ENCODE peak calls at places on chromosomes 7 and 10, in four cellular contexts. M, Q, T and Y are unnamed samples.

GRCh38 chr7:2710256-2710655 is 22.3 kb downstream of the AMZ1 start:
- DNase-seq in M (no peak), Q (no peak), T (no peak), Y (peak)

GRCh38 chr10:48389272-48389671 is 82.8 kb downstream of the MAPK8 start:
- DNase-seq in M (no peak), Q (no peak), T (no peak), Y (no peak)

GRCh38 chr7:45033261-45033930 is 33.4 kb downstream of the CCM2 start:
- DNase-seq in M (no peak), Q (no peak), T (no peak), Y (no peak)

GRCh38 chr7:155753446-155753965 is 58.8 kb downstream of the SHH start:
- DNase-seq in M (no peak), Q (no peak), T (no peak), Y (no peak)

GRCh38 chr10:4066581-4067403 is 281.8 kb upstream of the KLF6 start:
- DNase-seq in M (no peak), Q (no peak), T (no peak), Y (no peak)

GRCh38 chr7:141264511-141264910 is 190.6 kb downstream of the TMEM178B start:
- DNase-seq in M (no peak), Q (no peak), T (no peak), Y (no peak)

GRCh38 chr7:22549667-22550513 is 49.9 kb upstream of the STEAP1B start:
- DNase-seq in M (peak), Q (peak), T (no peak), Y (no peak)

GRCh38 chr7:65509368-65510186 is 135.9 kb downstream of the ZNF92 start:
- DNase-seq in M (no peak), Q (no peak), T (no peak), Y (no peak)

GRCh38 chr7:157412021-157412443 is 75.2 kb downstream of the DNAJB6 start:
- DNase-seq in M (no peak), Q (no peak), T (no peak), Y (no peak)

GRCh38 chr7:16940777-16941176 is 59.0 kb upstream of the AGR3 start:
- DNase-seq in M (no peak), Q (no peak), T (no peak), Y (no peak)

GRCh38 chr10:132431537-132432175 is 34.7 kb downstream of the PWWP2B start:
- DNase-seq in M (no peak), Q (no peak), T (no peak), Y (no peak)

GRCh38 chr10:132433671-132434340 is 36.8 kb downstream of the PWWP2B start:
- DNase-seq in M (no peak), Q (no peak), T (no peak), Y (no peak)

GRCh38 chr10:132432176-132432540 is 35.2 kb downstream of the PWWP2B start:
- DNase-seq in M (no peak), Q (no peak), T (no peak), Y (no peak)

GRCh38 chr10:132436861-132437410 is 39.9 kb downstream of the PWWP2B start:
- DNase-seq in M (no peak), Q (no peak), T (no peak), Y (no peak)

DNA sequence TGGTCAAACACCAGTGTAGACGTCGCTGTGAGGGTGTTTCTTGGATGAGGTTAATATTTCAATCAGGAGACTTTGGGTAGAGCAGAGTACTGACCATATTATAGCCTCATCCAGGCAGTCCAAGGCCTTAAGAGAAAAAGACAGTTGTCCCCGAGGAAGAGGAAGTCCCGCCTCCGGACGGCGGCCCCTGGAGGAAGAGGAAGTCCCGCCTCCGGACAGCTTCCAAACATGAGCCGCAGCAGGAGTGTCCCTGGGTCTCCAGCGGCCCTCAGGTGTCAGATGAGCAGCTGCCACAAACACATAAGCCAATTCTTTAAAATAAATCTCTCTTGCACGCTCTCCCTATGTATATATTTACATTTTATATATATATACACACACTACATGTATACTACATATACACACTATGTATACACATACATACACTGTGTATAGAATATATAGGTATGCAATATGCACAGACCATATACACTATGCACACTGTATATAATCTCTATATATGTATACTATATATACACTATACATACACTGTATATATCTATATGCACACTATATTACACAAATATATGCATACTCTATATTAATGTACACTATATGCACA is 37.5 kb downstream of the PWWP2B start:
- DNase-seq in M (peak), Q (no peak), T (peak), Y (no peak)
- TF ChIP-seq HDAC2 in M (no peak), Q (no peak), T (no peak), Y (no peak)

GRCh38 chr10:55897436-55897835 is 463.6 kb downstream of the ZWINT start:
- DNase-seq in M (no peak), Q (no peak), T (no peak), Y (no peak)
- TF ChIP-seq POLR2AphosphoS2 in M (no peak), Q (no peak), T (no peak), Y (no peak)

DNA sequence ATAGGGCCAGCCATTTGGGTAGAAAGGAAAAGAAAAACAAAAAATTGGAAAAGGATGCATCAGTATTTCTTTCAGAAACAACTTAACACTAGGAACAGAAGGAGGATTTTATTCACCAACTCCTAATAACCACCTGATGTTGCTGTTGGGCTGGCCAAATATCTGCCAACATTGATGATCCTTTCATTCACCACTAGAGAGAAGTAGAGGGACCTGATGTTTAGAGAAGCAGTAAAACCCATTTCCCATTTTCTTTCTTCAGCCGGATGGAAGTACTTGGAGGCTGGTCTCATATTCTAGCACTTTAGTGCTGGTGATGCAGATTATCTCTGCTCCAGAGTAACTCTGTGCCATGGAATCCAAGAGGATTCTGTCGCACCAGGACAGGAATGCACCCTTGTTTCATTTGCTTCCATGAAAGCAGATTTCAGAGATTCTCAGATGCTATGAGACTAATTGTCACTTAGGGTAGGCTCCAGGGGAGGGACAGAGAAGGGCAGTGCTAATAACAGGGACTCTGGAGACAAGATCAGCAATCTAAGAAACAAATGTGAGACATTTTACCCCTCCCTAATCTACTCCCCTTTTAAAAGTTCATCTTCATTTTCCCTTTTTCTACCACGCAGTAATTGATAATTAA is 3.1 kb downstream of the KLLN start:
- DNase-seq in M (peak), Q (peak), T (no peak), Y (peak)
- TF ChIP-seq HDAC2 in M (no peak), Q (no peak), T (no peak), Y (no peak)

GRCh38 chr10:87613766-87614165 is 45.9 kb upstream of the PAPSS2 start:
- DNase-seq in M (no peak), Q (no peak), T (no peak), Y (no peak)
- TF ChIP-seq POLR2AphosphoS2 in M (no peak), Q (no peak), T (no peak), Y (no peak)

GRCh38 chr10:102714621-102715455 is at the start of gene SFXN2:
- DNase-seq in M (no peak), Q (no peak), T (no peak), Y (no peak)
- TF ChIP-seq HDAC2 in M (no peak), Q (no peak), T (peak), Y (peak)

DNA sequence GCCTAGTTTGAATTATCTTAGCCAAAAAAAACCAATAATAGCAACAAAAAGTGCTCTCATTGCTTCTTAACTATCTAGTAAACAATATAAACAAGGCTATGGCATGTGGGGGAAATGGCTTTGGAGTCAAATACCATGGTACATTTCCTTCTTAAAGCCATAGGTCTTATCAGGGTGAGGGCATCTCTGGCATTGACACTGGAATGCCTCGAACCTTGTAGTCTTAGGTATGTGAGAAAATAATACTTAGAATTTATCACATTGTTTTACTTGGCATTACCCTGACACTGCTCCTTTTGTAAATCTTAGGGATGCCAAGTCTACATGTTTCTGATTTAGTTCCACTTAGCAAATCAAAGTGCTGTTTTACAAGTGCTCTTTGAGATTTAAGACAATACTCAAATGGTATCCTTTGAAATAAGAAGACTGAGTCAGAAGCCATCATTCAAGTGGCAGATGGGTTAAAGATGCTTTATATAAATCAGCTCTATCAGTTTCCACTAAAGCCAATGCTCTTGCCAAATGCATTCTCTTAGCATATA is 155.3 kb downstream of the HPSE2 start:
- DNase-seq in M (no peak), Q (no peak), T (no peak), Y (no peak)
- TF ChIP-seq POLR2AphosphoS2 in M (no peak), Q (no peak), T (no peak), Y (no peak)

GRCh38 chr10:62959553-62959952 is 143.4 kb upstream of the EGR2 start:
- DNase-seq in M (no peak), Q (no peak), T (no peak), Y (no peak)
- TF ChIP-seq HDAC2 in M (no peak), Q (no peak), T (no peak), Y (no peak)

GRCh38 chr10:121753726-121754476 is 155.7 kb upstream of the FGFR2 start:
- DNase-seq in M (peak), Q (no peak), T (peak), Y (peak)
- TF ChIP-seq POLR2AphosphoS2 in M (no peak), Q (no peak), T (no peak), Y (no peak)

DNA sequence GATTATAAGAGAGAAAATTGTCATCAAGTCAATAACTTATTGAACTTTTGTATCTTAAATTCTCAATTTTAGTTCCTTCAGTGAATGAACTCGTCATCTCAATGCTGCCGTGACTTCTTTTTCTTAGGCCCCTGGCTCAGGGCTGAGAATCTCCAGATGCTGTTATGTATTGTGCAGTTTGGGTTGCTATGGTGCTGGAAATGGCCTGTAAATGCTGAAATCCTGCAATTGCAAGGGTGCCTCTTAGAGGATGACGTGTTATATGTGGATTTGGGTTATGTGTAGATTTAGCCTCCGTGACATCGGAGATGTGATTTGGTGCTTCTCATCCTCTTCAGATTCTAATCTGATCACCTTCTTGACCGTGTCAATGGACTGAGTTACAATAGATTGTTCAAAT is 55.7 kb upstream of the ZRANB1 start:
- DNase-seq in M (no peak), Q (no peak), T (no peak), Y (no peak)
- TF ChIP-seq HDAC2 in M (no peak), Q (no peak), T (no peak), Y (no peak)

GRCh38 chr10:84367256-84367655 is 38.9 kb downstream of the CCSER2 start:
- DNase-seq in M (no peak), Q (no peak), T (no peak), Y (no peak)

GRCh38 chr10:84368828-84369227 is 40.4 kb downstream of the CCSER2 start:
- DNase-seq in M (no peak), Q (no peak), T (no peak), Y (no peak)

GRCh38 chr10:84363434-84363833 is 35.0 kb downstream of the CCSER2 start:
- DNase-seq in M (no peak), Q (no peak), T (no peak), Y (no peak)

GRCh38 chr10:84366041-84366440 is 37.7 kb downstream of the CCSER2 start:
- DNase-seq in M (no peak), Q (no peak), T (no peak), Y (no peak)

DNA sequence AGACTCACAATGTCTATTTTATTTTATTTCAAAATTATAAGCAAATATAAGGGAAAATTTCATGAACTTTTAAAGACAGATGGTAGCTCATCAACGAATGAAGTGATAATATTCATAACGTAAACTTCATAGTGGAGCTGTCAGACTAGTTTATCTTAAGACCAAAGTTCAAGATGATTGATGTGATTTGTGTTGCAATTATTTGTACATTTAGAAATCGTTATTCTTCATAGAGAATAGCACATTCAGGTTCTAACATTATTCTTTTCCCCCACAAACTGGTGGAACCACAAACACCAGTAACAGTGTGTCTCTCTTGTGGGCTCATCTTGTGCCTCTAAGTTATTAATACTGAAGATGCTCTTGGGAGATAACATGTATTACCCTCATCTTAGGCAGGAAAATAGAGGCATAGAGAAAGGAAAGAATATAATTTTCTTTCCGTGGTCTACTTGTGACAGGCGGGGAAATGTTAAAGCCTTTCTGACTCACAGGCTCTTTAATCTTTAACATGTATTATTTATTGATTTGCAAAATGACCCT is 37.0 kb downstream of the CCSER2 start:
- DNase-seq in M (no peak), Q (no peak), T (no peak), Y (no peak)
- TF ChIP-seq POLR2AphosphoS2 in M (no peak), Q (no peak), T (no peak), Y (no peak)